ENCODE peak calls at places on chromosomes 13 and 19, in four cellular contexts. I is HL-60, Z is sigmoid colon, O is HCT116. E is an unnamed sample. For H3K27me3, the result is how much of the 10 kb centered on the place peaks cover.

GRCh38 chr13:75442736-75443234 is 39.2 kb downstream of the TBC1D4 start:
- DNase-seq in I (no peak), Z (no peak), O (no peak), E (no peak)

GRCh38 chr19:38684078-38684861 is 36.8 kb downstream of the ACTN4 start:
- DNase-seq in I (peak), Z (peak), O (peak), E (peak)

GRCh38 chr19:44455100-44455499 is 6.8 kb upstream of the ZNF229 start:
- DNase-seq in I (no peak), Z (no peak), O (no peak), E (no peak)

GRCh38 chr19:50669319-50670101 is 20.3 kb downstream of the C19orf81 start:
- DNase-seq in I (peak), Z (no peak), O (no peak), E (peak)

GRCh38 chr13:103029798-103030197 is 36.4 kb downstream of the SLC10A2 start:
- DNase-seq in I (no peak), Z (no peak), O (no peak), E (no peak)

GRCh38 chr13:44267203-44267602 is 106.4 kb upstream of the SERP2 start:
- DNase-seq in I (no peak), Z (no peak), O (no peak), E (no peak)

GRCh38 chr13:30466358-30466714 is 600 bp upstream of the HMGB1 start:
- DNase-seq in I (no peak), Z (no peak), O (no peak), E (no peak)

GRCh38 chr13:65677906-65678305 is 1552.2 kb downstream of the PCDH9 start:
- DNase-seq in I (no peak), Z (no peak), O (peak), E (no peak)

GRCh38 chr19:44587863-44588752 is 25.3 kb upstream of the IGSF23 start:
- DNase-seq in I (peak), Z (no peak), O (peak), E (no peak)

DNA sequence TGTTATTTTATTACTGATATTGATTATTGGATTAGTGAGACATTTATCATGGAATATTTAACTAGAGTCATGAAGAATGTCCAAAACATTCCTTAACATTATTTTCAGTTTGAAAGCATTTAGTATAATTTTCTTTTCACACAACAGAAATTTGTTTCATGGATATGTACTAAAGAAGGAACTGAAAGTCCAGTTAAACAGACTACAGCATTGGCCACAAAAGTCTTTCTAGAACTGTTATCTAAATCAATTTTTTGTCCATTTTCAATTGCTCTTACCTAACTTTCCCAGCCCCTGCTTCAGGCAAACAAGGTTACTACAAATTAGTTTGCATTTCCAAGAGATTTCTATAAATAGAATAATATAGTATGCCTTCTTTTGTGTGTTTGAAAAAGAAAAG is 1018.0 kb upstream of the PCDH20 start:
- DNase-seq in I (no peak), Z (no peak), O (no peak), E (no peak)
- H3K27me3 ChIP-seq in I (under half), Z (under half), O (under half), E (under half)

GRCh38 chr13:67229438-67230242 is 496 bp downstream of the PCDH9 start:
- DNase-seq in I (no peak), Z (no peak), O (no peak), E (no peak)

GRCh38 chr13:67228909-67229308 is 1.2 kb downstream of the PCDH9 start:
- DNase-seq in I (no peak), Z (no peak), O (no peak), E (no peak)

GRCh38 chr13:67231481-67231940 is 1.4 kb upstream of the PCDH9 start:
- DNase-seq in I (no peak), Z (no peak), O (no peak), E (no peak)

GRCh38 chr13:67230774-67231480 is 791 bp upstream of the PCDH9 start:
- DNase-seq in I (no peak), Z (peak), O (no peak), E (peak)

GRCh38 chr13:67230243-67230773 is at the start of gene PCDH9:
- DNase-seq in I (peak), Z (peak), O (no peak), E (peak)
- TF ChIP-seq POLR2AphosphoS5 in I (no peak), Z (peak), O (no peak), E (peak)

GRCh38 chr19:40718774-40719391 is 2.0 kb downstream of the ITPKC start:
- DNase-seq in I (no peak), Z (peak), O (peak), E (peak)

GRCh38 chr19:40721140-40721486 is 4.2 kb downstream of the ITPKC start:
- DNase-seq in I (no peak), Z (no peak), O (no peak), E (no peak)

GRCh38 chr19:40717880-40718773 is 1.2 kb downstream of the ITPKC start:
- DNase-seq in I (no peak), Z (no peak), O (no peak), E (no peak)

GRCh38 chr19:40717325-40717879 is 490 bp downstream of the ITPKC start:
- DNase-seq in I (no peak), Z (peak), O (no peak), E (no peak)

GRCh38 chr19:40719414-40719894 is 2.5 kb downstream of the ITPKC start:
- DNase-seq in I (no peak), Z (no peak), O (no peak), E (no peak)
- H3K27me3 ChIP-seq in I (under half), Z (under half), O (under half), E (under half)

GRCh38 chr19:46719629-46720515 is 3.0 kb upstream of the PRKD2 start:
- DNase-seq in I (no peak), Z (peak), O (no peak), E (no peak)

GRCh38 chr19:46718157-46718933 is 1.4 kb upstream of the PRKD2 start:
- DNase-seq in I (peak), Z (no peak), O (no peak), E (peak)

GRCh38 chr19:46717716-46718143 is 816 bp upstream of the PRKD2 start:
- DNase-seq in I (no peak), Z (peak), O (no peak), E (no peak)

GRCh38 chr19:46720516-46721239 is 3.8 kb upstream of the PRKD2 start:
- DNase-seq in I (no peak), Z (peak), O (no peak), E (no peak)

DNA sequence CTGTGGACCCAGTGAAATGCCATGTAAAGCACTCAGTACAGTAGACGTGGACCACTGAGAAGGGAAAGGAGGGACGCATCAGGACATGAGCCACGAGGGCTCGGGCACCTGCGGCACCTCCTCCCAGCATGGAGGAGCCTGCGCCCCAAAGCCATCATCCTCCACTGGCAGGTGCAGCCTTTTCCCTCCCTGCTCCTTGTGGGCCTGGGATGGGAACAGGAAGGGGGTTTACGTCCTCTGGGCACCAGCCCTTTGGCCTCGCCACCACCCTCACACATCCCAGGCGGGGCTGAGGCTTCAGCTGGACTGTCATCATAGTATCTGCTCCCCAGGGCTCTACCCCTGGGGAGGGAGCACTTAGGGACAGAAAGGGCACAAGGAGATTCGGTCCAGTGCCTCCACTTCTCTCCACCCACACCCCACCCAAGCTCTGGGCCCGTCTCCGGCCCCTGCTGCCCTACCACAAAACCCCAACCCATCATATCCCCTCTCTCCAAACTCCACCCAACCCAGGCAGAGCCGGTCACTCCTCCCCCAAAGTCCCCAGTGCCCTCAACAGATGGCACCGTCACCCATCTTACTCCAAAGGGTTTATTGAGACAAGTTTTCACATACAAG is 2.1 kb upstream of the PRKD2 start:
- DNase-seq in I (no peak), Z (no peak), O (no peak), E (no peak)
- TF ChIP-seq POLR2AphosphoS5 in I (no peak), Z (no peak), O (no peak), E (no peak)

DNA sequence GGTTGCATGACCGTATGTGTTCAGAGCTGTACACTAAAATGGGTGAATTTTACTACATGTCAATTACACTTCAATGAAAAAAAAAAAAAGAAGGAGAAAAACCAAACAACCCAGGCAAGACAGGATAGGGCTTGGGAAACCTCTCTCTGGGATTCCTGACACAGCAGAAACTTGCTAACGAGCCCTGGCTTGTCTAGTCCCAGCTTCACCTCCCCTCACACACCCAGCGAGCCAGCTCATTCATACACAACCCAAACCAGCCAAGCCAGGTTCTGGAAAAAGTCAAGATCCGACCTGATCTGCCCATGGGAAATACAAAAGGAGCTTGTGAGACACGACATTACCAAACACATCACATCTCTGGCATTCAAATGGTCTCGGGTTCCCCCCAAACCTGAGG is 3.7 kb upstream of the TECR start:
- DNase-seq in I (no peak), Z (no peak), O (no peak), E (no peak)
- H3K27me3 ChIP-seq in I (under half), Z (under half), O (under half), E (under half)

GRCh38 chr13:110396913-110397379 is 89.9 kb downstream of the COL4A2 start:
- DNase-seq in I (no peak), Z (peak), O (no peak), E (peak)

GRCh38 chr13:110397445-110397844 is 90.4 kb downstream of the COL4A2 start:
- DNase-seq in I (no peak), Z (peak), O (no peak), E (no peak)

GRCh38 chr13:110394371-110394841 is 87.3 kb downstream of the COL4A2 start:
- DNase-seq in I (no peak), Z (no peak), O (no peak), E (no peak)

GRCh38 chr13:110398564-110399507 is 91.8 kb downstream of the COL4A2 start:
- DNase-seq in I (no peak), Z (no peak), O (no peak), E (no peak)

GRCh38 chr13:110396476-110396875 is 89.4 kb downstream of the COL4A2 start:
- DNase-seq in I (no peak), Z (no peak), O (no peak), E (no peak)
- TF ChIP-seq POLR2AphosphoS5 in I (no peak), Z (no peak), O (no peak), E (no peak)

GRCh38 chr19:10286803-10287737 is at the start of gene ICAM4:
- DNase-seq in I (no peak), Z (no peak), O (no peak), E (peak)
- H3K27me3 ChIP-seq in I (under half), Z (half or more), O (under half), E (half or more)

GRCh38 chr19:7942981-7943443 is 454 bp downstream of the TIMM44 start:
- DNase-seq in I (no peak), Z (no peak), O (no peak), E (no peak)

GRCh38 chr19:7944177-7944761 is 803 bp upstream of the TIMM44 start:
- DNase-seq in I (peak), Z (peak), O (peak), E (peak)

GRCh38 chr19:7943444-7944176 is at the start of gene TIMM44:
- DNase-seq in I (peak), Z (peak), O (peak), E (peak)

GRCh38 chr19:7953060-7953459 is 9.6 kb upstream of the TIMM44 start:
- DNase-seq in I (no peak), Z (no peak), O (no peak), E (no peak)

GRCh38 chr19:7947939-7948338 is 4.5 kb upstream of the TIMM44 start:
- DNase-seq in I (no peak), Z (no peak), O (no peak), E (no peak)
- TF ChIP-seq POLR2AphosphoS5 in I (no peak), Z (no peak), O (no peak), E (no peak)